ENCODE peak calls at places on chromosome 10, in nine cellular contexts. O is SHP77 treated with DMSO at 0.1 percent for 48 hours; X is cerebellum; J is osteocyte; I is stimulated activated CD4-positive, alpha-beta T cell treated with anti-CD3 and anti-CD28 coated beads, TNF-alpha, amount 100 ng/mL, for 24 hours; W is HCEC 1CT; A is GM03348; M is SW480; E is stromal cell of bone marrow. T is an unnamed sample.

GRCh38 chr10:60358282-60358681 is 31.4 kb downstream of the ANK3 start:
- DNase-seq in O (no peak), X (no peak), J (no peak), I (no peak), W (no peak), A (no peak), M (no peak), E (no peak), T (no peak)

GRCh38 chr10:84540617-84541288 is 212.4 kb downstream of the CCSER2 start:
- DNase-seq in O (no peak), X (peak; percentile 60), J (peak; percentile 92), I (peak; percentile 57), W (peak; percentile 41), A (peak; percentile 92), M (no peak), E (no peak), T (peak; percentile 24)

GRCh38 chr10:111098679-111099437 is 22.0 kb downstream of the ADRA2A start:
- DNase-seq in O (no peak), X (no peak), J (no peak), I (no peak), W (no peak), A (no peak), M (no peak), E (no peak), T (no peak)

GRCh38 chr10:123643315-123643714 is 22.8 kb upstream of the GPR26 start:
- DNase-seq in O (no peak), X (no peak), J (peak; percentile 73), I (no peak), W (no peak), A (no peak), M (no peak), E (no peak), T (no peak)

GRCh38 chr10:133082685-133083421 is 4.9 kb upstream of the ADGRA1 start:
- DNase-seq in O (no peak), X (peak; percentile 66), J (no peak), I (no peak), W (no peak), A (no peak), M (no peak), E (no peak), T (no peak)

GRCh38 chr10:132463333-132464255 is 66.6 kb downstream of the PWWP2B start:
- DNase-seq in O (no peak), X (no peak), J (no peak), I (no peak), W (no peak), A (peak; percentile 40), M (no peak), E (no peak), T (no peak)

GRCh38 chr10:130337696-130338587 is 201.8 kb downstream of the GLRX3 start:
- DNase-seq in O (no peak), X (no peak), J (peak; percentile 82), I (no peak), W (no peak), A (no peak), M (no peak), E (no peak), T (no peak)

GRCh38 chr10:117074621-117075020 is 63.4 kb downstream of the VAX1 start:
- DNase-seq in O (no peak), X (no peak), J (no peak), I (no peak), W (no peak), A (no peak), M (peak; percentile 51), E (no peak), T (no peak)

GRCh38 chr10:108360187-108360586 is 1195.7 kb upstream of the SORCS1 start:
- DNase-seq in O (no peak), X (no peak), J (no peak), I (no peak), W (peak; percentile 39), A (no peak), M (peak; percentile 88), E (no peak), T (no peak)

GRCh38 chr10:97010695-97011206 is 175.0 kb downstream of the SLIT1 start:
- DNase-seq in O (no peak), X (no peak), J (no peak), I (no peak), W (no peak), A (no peak), M (no peak), E (no peak), T (no peak)

GRCh38 chr10:102342462-102342861 is 53.0 kb upstream of the NFKB2 start:
- DNase-seq in O (no peak), X (no peak), J (no peak), I (no peak), W (no peak), A (no peak), M (no peak), E (no peak), T (no peak)

GRCh38 chr10:13961096-13961495 is 369.6 kb downstream of the FRMD4A start:
- DNase-seq in O (no peak), X (no peak), J (no peak), I (no peak), W (peak; percentile 97), A (peak; percentile 84), M (no peak), E (peak; percentile 85), T (peak; percentile 94)

GRCh38 chr10:71569775-71570588 is 149.6 kb downstream of the C10orf105 start:
- DNase-seq in O (no peak), X (peak; percentile 77), J (peak; percentile 88), I (peak; percentile 62), W (no peak), A (peak; percentile 83), M (peak; percentile 35), E (peak; percentile 20), T (peak; percentile 13)

GRCh38 chr10:124318076-124318475 is 100.6 kb downstream of the OAT start:
- DNase-seq in O (no peak), X (no peak), J (peak; percentile 68), I (no peak), W (no peak), A (no peak), M (no peak), E (no peak), T (no peak)

GRCh38 chr10:128036746-128037542 is 89.3 kb downstream of the MKI67 start:
- DNase-seq in O (no peak), X (no peak), J (no peak), I (no peak), W (no peak), A (peak; percentile 50), M (no peak), E (no peak), T (no peak)

GRCh38 chr10:111600772-111601171 is 523.9 kb downstream of the ADRA2A start:
- DNase-seq in O (no peak), X (peak; percentile 41), J (no peak), I (no peak), W (no peak), A (no peak), M (no peak), E (no peak), T (no peak)

GRCh38 chr10:8006274-8006999 is 48.1 kb upstream of the GATA3 start:
- DNase-seq in O (no peak), X (no peak), J (no peak), I (no peak), W (no peak), A (peak; percentile 26), M (no peak), E (no peak), T (peak; percentile 46)

GRCh38 chr10:100999742-101000601 is at the start of gene LZTS2:
- DNase-seq in O (no peak), X (peak; percentile 55), J (no peak), I (no peak), W (peak; percentile 49), A (peak; percentile 54), M (no peak), E (no peak), T (no peak)

GRCh38 chr10:69472544-69472943 is 21.3 kb downstream of the TSPAN15 start:
- DNase-seq in O (no peak), X (no peak), J (no peak), I (no peak), W (no peak), A (no peak), M (no peak), E (peak; percentile 75), T (peak; percentile 62)

GRCh38 chr10:49205206-49205605 is 17.0 kb upstream of the TMEM273 start:
- DNase-seq in O (no peak), X (no peak), J (no peak), I (no peak), W (no peak), A (no peak), M (no peak), E (no peak), T (no peak)

T was measured in fibroblast of gingiva.